ENCODE peak calls at places on chromosome 18, in six cellular contexts. B, W, P, K, L and F are unnamed samples.

GRCh38 chr18:57869228-57869627 is 66.1 kb upstream of the ATP8B1 start:
- DNase-seq in B (no peak), W (no peak), K (no peak), P (no peak), L (peak), F (no peak)

GRCh38 chr18:46408334-46408987 is 248.6 kb downstream of the LOXHD1 start:
- DNase-seq in W (no peak), P (no peak), B (peak), L (no peak), K (no peak), F (no peak)

GRCh38 chr18:2406544-2406943 is 164.8 kb downstream of the METTL4 start:
- DNase-seq in B (no peak), W (no peak), P (no peak), L (peak), K (peak), F (peak)

GRCh38 chr18:77164762-77165485 is 32.3 kb upstream of the MBP start:
- DNase-seq in L (no peak), B (no peak), P (no peak), W (no peak), K (no peak), F (no peak)

GRCh38 chr18:78753240-78753639 is 226.4 kb upstream of the SALL3 start:
- DNase-seq in B (no peak), P (no peak), L (no peak), W (no peak), K (no peak), F (no peak)

GRCh38 chr18:47215554-47216138 is 35.8 kb downstream of the SKOR2 start:
- DNase-seq in L (peak), W (no peak), K (peak), B (peak), P (peak), F (peak)

GRCh38 chr18:8341481-8342230 is 267.6 kb upstream of the RAB12 start:
- DNase-seq in K (peak), P (no peak), L (peak), B (no peak), W (no peak), F (peak)

GRCh38 chr18:4068552-4069158 is 386.5 kb downstream of the DLGAP1 start:
- DNase-seq in P (peak), L (peak), W (no peak), B (peak), K (peak), F (peak)

GRCh38 chr18:58861353-58861752 is 3.3 kb upstream of the ZNF532 start:
- DNase-seq in K (no peak), L (no peak), P (peak), W (no peak), B (no peak), F (no peak)

DNA sequence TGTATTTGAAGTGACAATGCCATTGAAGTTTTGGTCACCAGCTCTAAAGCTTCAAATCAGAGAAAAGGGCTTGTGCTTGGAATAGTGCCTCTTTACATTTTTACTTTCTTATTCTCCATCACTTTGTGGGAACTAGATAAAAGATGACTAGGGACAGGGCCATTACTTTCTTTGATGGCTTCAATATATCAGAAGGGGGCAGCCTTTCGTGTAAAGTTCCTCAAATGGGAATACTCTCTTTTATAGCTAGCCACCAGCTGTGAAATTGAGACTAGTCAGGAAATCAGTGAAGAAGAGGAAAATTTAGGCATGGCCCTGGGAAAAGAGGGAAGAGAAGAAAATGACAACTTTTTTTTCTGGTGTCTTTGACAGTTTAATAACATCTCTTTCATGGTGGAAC is 242.5 kb downstream of the DCC start:
- DNase-seq in W (no peak), B (no peak), K (no peak), L (no peak), P (no peak), F (no peak)
- TF ChIP-seq CTCF in W (no peak), B (no peak), K (no peak), L (no peak), P (no peak), F (no peak)

GRCh38 chr18:24734058-24734457 is 273.6 kb downstream of the HRH4 start:
- DNase-seq in P (peak), L (no peak), K (peak), W (peak), B (no peak), F (no peak)
- TF ChIP-seq CTCF in P (no peak), L (peak), K (peak), W (peak), B (no peak), F (peak)

GRCh38 chr18:72086421-72086820 is 457.7 kb downstream of the CBLN2 start:
- DNase-seq in P (peak), B (peak), L (no peak), W (no peak), K (peak), F (no peak)
- TF ChIP-seq CTCF in P (peak), B (peak), L (peak), W (no peak), K (peak), F (peak)

DNA sequence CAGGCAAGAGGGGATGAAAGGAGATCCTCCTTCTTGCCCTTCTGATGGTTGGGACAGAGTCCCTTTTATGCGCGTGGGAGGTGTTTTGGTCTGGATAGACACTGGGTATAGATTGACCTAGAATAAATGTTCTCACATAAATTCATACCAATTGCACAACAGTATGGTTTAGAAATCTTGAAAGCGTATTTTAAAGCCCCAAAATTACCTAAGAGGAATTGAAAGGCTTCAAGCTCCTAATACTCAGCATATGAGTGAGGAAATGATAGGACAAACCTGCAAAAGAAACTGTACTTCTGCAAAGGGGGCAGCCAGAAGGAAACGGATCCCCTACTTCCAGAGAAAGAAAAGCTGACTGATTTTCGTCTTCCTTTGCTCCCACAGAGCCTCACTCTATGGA is 2.7 kb upstream of the BCL2 start:
- DNase-seq in W (no peak), P (no peak), B (no peak), L (no peak), K (peak), F (no peak)
- TF ChIP-seq CTCF in W (no peak), P (no peak), B (no peak), L (no peak), K (no peak), F (no peak)

DNA sequence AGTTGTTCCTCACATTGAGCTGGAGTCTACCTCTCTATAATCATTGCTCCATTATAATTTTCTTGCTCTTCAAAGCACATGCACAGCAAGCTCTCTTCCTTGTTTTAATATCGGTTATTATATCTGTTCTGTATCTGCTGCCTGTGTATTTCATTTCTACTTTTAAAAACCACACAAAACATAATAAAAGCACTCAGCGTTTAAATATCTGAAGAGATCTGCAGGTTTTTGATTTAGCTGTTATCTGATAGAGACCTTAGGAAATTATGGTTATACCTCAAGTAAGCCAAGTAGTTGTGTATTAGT is 49.0 kb downstream of the SERPINB7 start:
- DNase-seq in W (no peak), B (no peak), K (no peak), P (no peak), L (no peak), F (no peak)
- TF ChIP-seq CTCF in W (no peak), B (no peak), K (no peak), P (no peak), L (no peak), F (peak)

GRCh38 chr18:5180254-5180653 is 16.8 kb downstream of the AKAIN1 start:
- DNase-seq in L (no peak), K (no peak), W (no peak), P (no peak), B (no peak), F (no peak)

GRCh38 chr18:5173216-5173615 is 23.8 kb downstream of the AKAIN1 start:
- DNase-seq in P (no peak), K (no peak), B (no peak), L (no peak), W (no peak), F (no peak)

GRCh38 chr18:5175378-5175777 is 21.7 kb downstream of the AKAIN1 start:
- DNase-seq in K (no peak), L (no peak), B (peak), W (no peak), P (no peak), F (no peak)

GRCh38 chr18:5173646-5174045 is 23.4 kb downstream of the AKAIN1 start:
- DNase-seq in B (no peak), L (no peak), K (no peak), P (no peak), W (no peak), F (no peak)

DNA sequence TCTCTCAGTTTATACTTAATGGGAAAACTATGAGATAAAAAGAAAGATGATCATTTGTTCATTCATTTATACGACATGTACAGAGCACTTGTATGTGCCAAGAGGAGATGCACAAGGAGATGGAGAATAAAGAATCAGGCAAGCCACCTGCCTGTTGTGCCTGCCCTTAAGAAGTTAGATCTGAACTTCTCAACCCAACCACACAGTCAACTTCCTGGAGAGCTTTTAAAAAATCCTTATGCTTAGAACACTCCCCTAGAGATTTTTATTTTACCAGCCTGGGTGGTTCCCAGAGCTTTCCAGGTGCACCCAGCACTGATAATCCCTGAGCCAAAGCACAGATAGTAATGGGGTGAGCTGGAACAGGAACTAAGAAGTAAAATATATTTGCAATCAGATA is 18.5 kb downstream of the AKAIN1 start:
- DNase-seq in W (no peak), L (no peak), K (no peak), P (no peak), B (no peak), F (no peak)
- TF ChIP-seq CTCF in W (no peak), L (no peak), K (no peak), P (no peak), B (no peak), F (no peak)

GRCh38 chr18:49681387-49681786 is 119.5 kb downstream of the LIPG start:
- DNase-seq in B (no peak), K (no peak), W (no peak), L (no peak), P (no peak), F (no peak)
- TF ChIP-seq CTCF in B (no peak), K (no peak), W (no peak), L (no peak), P (no peak), F (no peak)

DNA sequence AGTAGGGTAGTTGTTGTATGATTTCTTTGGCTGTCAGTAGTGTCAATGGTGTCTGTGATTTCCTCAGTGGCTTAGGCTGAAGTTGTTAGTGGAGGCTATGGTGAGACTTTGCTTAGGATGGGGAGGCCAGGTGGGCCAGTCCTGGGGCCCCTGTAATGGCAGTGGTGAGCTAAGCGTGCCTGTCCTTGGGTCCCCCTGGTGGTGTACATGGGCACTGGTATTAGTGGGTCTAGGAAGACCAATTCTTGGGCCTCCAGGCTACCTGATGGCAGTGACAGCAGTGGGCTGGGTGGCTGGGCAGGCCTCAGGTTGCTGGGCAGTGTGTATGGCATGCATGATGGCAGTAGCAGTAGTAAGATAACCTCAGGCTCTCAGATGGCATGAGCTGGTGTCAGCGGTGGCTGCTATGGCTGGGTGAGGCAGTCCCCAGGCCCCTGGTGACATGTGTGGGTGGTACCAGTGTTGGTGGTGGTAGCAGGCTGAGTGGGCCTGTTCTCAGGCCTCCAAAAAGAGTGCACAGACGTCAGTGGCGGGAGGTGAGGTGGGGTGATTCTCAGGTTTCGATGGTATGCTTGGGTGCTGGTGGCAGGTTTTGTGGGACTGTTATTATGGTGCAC is 103.2 kb downstream of the KLHL14 start:
- DNase-seq in P (no peak), K (no peak), B (peak), W (no peak), L (no peak), F (no peak)
- TF ChIP-seq CTCF in P (no peak), K (peak), B (peak), W (no peak), L (no peak), F (no peak)